ENCODE peak calls at places on chromosomes 2 and 18, in four cellular contexts. O is mammary epithelial cell, G is right atrium auricular region, A is upper lobe of right lung. D is an unnamed sample.

GRCh38 chr2:54577035-54577434 is 120.9 kb downstream of the SPTBN1 start:
- DNase-seq in O (peak), G (no peak), A (no peak), D (no peak)

GRCh38 chr18:51076503-51076902 is 46.5 kb downstream of the SMAD4 start:
- DNase-seq in O (no peak), G (no peak), A (no peak), D (no peak)

GRCh38 chr18:25651553-25651952 is 299.6 kb upstream of the ZNF521 start:
- DNase-seq in O (no peak), G (no peak), A (no peak), D (no peak)

GRCh38 chr18:7452331-7452730 is 114.8 kb upstream of the PTPRM start:
- DNase-seq in O (peak), G (no peak), A (no peak), D (peak)

GRCh38 chr2:48059975-48060374 is 153.7 kb upstream of the FBXO11 start:
- DNase-seq in O (no peak), G (no peak), A (no peak), D (no peak)

GRCh38 chr2:230643576-230644291 is 68.9 kb upstream of the CAB39 start:
- DNase-seq in O (no peak), G (peak), A (peak), D (no peak)

GRCh38 chr2:223786943-223787342 is 50.4 kb downstream of the AP1S3 start:
- DNase-seq in O (no peak), G (no peak), A (no peak), D (no peak)

GRCh38 chr2:23679044-23679443 is 247.9 kb downstream of the ATAD2B start:
- DNase-seq in O (peak), G (no peak), A (no peak), D (no peak)

GRCh38 chr2:10520154-10520553 is 72.0 kb upstream of the ODC1 start:
- DNase-seq in O (no peak), G (no peak), A (peak), D (no peak)

GRCh38 chr18:13175266-13175665 is 43.3 kb upstream of the LDLRAD4 start:
- DNase-seq in O (no peak), G (no peak), A (no peak), D (no peak)

GRCh38 chr18:9885170-9886004 is at the start of gene TXNDC2:
- DNase-seq in O (no peak), G (no peak), A (no peak), D (no peak)

GRCh38 chr2:231456295-231457004 is 7.8 kb downstream of the NCL start:
- DNase-seq in O (no peak), G (no peak), A (no peak), D (no peak)

GRCh38 chr2:124369181-124369580 is 344.1 kb downstream of the CNTNAP5 start:
- DNase-seq in O (no peak), G (no peak), A (no peak), D (no peak)

GRCh38 chr2:124320072-124320471 is 295.0 kb downstream of the CNTNAP5 start:
- DNase-seq in O (no peak), G (no peak), A (no peak), D (no peak)

GRCh38 chr2:44360749-44361329 is 455 bp downstream of the PREPL start:
- DNase-seq in O (no peak), G (no peak), A (no peak), D (peak)

GRCh38 chr2:239488078-239488590 is 87.3 kb upstream of the HDAC4 start:
- DNase-seq in O (no peak), G (no peak), A (no peak), D (no peak)

GRCh38 chr2:215756351-215756731 is 257.0 kb downstream of the MREG start:
- DNase-seq in O (no peak), G (no peak), A (no peak), D (no peak)

GRCh38 chr18:59549797-59550516 is 147.3 kb downstream of the CCBE1 start:
- DNase-seq in O (no peak), G (no peak), A (no peak), D (peak)

GRCh38 chr2:235300368-235301201 is 193.3 kb upstream of the AGAP1 start:
- DNase-seq in O (peak), G (no peak), A (peak), D (no peak)

GRCh38 chr18:11219571-11219970 is 70.2 kb upstream of the PIEZO2 start:
- DNase-seq in O (no peak), G (no peak), A (no peak), D (peak)

GRCh38 chr18:7617738-7618422 is 50.8 kb downstream of the PTPRM start:
- DNase-seq in O (peak), G (no peak), A (no peak), D (peak)

GRCh38 chr18:11665587-11665986 is 23.5 kb upstream of the GNAL start:
- DNase-seq in O (no peak), G (no peak), A (peak), D (no peak)

GRCh38 chr2:78973630-78974029 is 51.9 kb upstream of the REG3G start:
- DNase-seq in O (no peak), G (no peak), A (no peak), D (no peak)

GRCh38 chr2:127829845-127830246 is 18.9 kb upstream of the WDR33 start:
- DNase-seq in O (peak), G (no peak), A (no peak), D (no peak)

GRCh38 chr2:31688282-31688681 is 107.5 kb upstream of the SRD5A2 start:
- DNase-seq in O (no peak), G (no peak), A (no peak), D (no peak)

GRCh38 chr2:28893488-28893887 is 979 bp upstream of the WDR43 start:
- DNase-seq in O (no peak), G (no peak), A (no peak), D (no peak)

GRCh38 chr18:8040021-8040420 is 472.9 kb downstream of the PTPRM start:
- DNase-seq in O (no peak), G (no peak), A (no peak), D (no peak)

GRCh38 chr2:133262888-133263287 is 305.4 kb downstream of the NCKAP5 start:
- DNase-seq in O (peak), G (no peak), A (no peak), D (no peak)

GRCh38 chr2:133264951-133265949 is 303.0 kb downstream of the NCKAP5 start:
- DNase-seq in O (no peak), G (no peak), A (peak), D (peak)

GRCh38 chr2:133270550-133270949 is 297.7 kb downstream of the NCKAP5 start:
- DNase-seq in O (no peak), G (no peak), A (no peak), D (no peak)

GRCh38 chr2:133266926-133267590 is 301.2 kb downstream of the NCKAP5 start:
- DNase-seq in O (peak), G (no peak), A (no peak), D (peak)

GRCh38 chr2:133266075-133266925 is 302.0 kb downstream of the NCKAP5 start:
- DNase-seq in O (peak), G (no peak), A (no peak), D (no peak)
- H3K4me3 ChIP-seq in O (no peak), G (peak), A (peak), D (peak)

GRCh38 chr2:148814143-148814852 is 60.7 kb upstream of the KIF5C start:
- DNase-seq in O (no peak), G (no peak), A (no peak), D (peak)

GRCh38 chr2:148812306-148812705 is 62.7 kb upstream of the KIF5C start:
- DNase-seq in O (peak), G (no peak), A (no peak), D (peak)

GRCh38 chr2:148816176-148816575 is 58.9 kb upstream of the KIF5C start:
- DNase-seq in O (no peak), G (no peak), A (no peak), D (no peak)

GRCh38 chr2:148814853-148815419 is 60.1 kb upstream of the KIF5C start:
- DNase-seq in O (no peak), G (no peak), A (no peak), D (no peak)

DNA sequence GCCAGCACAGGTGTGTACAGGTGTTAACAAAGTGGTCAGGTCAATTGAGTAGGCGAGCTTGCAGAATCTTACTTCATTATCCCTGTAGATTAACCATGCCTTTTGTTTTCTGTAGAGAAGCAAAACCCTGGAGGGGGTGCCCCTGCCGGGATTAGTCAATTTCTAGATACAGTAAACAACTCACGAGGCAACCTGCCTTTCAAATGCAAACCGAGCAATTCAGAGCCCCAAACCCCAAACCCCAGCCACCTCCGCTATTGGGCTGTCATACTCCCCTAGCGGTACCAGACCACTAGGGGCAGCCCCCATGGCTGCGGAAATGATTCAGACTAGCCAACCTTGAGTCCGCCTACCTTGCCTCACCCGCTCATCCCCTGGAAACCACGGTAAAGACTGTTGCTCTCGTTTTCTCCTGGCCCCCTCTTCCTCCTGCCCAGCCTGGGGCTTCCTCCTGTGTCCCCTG is 61.4 kb upstream of the KIF5C start:
- DNase-seq in O (no peak), G (no peak), A (no peak), D (no peak)
- TF ChIP-seq CTCF in O (no peak), G (no peak), A (peak), D (no peak)

DNA sequence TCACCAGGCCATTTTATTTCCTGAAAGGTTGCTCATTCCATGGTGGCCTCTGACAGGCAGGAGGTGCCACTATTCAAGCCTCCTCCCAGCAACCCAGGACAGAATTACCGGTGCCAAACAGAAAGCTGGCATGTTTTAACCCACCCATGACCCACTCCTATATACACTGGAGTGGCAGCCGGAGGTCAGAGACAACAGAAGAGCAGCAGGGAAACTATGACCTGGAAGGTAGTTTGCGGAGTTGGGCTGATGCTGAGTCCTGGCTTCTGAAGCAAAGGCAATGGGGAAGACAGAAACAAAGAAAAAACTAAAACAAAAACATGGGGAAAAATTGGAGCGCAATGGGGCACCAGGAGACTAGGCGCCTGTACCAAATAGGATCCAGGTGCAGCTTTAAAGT is 2.2 kb downstream of the RFTN2 start:
- DNase-seq in O (no peak), G (no peak), A (no peak), D (no peak)
- H3K4me3 ChIP-seq in O (no peak), G (peak), A (peak), D (peak)

DNA sequence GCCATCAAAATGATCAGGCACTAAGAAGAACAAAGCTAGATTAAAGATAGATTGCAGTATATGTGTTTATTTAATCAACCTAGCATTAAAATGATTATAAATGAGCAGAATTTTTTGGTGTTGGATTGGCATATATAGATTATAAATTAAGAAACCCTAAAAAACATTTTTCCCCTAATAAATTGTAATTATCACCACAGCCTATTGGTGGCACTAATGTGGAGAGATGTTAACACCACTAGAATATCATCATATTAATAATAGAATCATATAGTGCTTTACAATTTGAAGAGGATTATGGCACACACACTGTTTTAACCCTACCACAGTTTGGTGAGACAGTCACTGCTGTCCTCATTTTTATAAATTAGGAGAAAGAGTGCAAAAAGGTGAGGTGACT is 112.4 kb upstream of the RND3 start:
- DNase-seq in O (no peak), G (no peak), A (no peak), D (no peak)
- TF ChIP-seq CTCF in O (peak), G (no peak), A (peak), D (no peak)

GRCh38 chr2:111157071-111157661 is 36.5 kb downstream of the BCL2L11 start:
- DNase-seq in O (no peak), G (no peak), A (no peak), D (no peak)
- H3K4me3 ChIP-seq in O (no peak), G (no peak), A (no peak), D (no peak)

GRCh38 chr2:234102112-234102511 is 51.6 kb downstream of the SPP2 start:
- DNase-seq in O (peak), G (no peak), A (no peak), D (no peak)
- TF ChIP-seq CTCF in O (peak), G (no peak), A (no peak), D (no peak)

DNA sequence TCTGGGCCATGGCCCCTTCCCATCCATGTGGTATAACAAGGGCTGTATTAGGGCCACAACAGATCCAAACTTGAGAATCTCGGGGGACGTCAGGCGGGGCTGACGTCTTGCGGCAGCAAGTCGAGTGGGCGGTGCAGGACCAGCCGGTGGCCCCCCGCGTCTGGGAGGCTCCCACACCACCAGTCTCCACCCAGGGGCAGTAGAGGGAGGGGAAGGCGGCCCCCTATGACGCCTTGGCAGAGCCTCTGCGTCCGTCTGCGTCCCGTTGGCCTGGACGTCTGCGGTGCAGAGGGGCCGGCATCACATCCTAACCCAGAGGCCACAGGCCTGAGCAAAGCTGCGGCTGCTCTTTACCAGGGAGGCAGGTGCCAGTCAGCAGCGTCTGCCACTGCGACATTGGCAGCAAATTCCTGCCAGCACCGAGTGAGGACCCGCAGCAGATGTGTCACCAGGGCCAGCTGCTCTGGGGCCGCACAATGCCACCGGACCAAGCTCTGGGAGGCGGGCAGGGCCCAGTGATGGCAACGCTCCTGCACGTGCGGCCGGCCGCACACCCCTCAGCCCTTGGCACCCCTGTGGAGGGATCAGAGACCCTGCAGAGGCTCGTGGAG is 73.8 kb downstream of the KCNG2 start:
- DNase-seq in O (no peak), G (no peak), A (peak), D (no peak)
- H3K4me3 ChIP-seq in O (no peak), G (no peak), A (no peak), D (no peak)